ENCODE peak calls at places on chromosomes 5 and 9, in four cellular contexts. C, U, Q and A are unnamed samples.

GRCh38 chr5:178496219-178496618 is 94.0 kb downstream of the COL23A1 start:
- DNase-seq in C (no peak), U (no peak), Q (no peak), A (no peak)

GRCh38 chr5:164742025-164742424 is 1236.6 kb downstream of the MAT2B start:
- DNase-seq in C (no peak), U (no peak), Q (no peak), A (no peak)

GRCh38 chr5:126852104-126852531 is 75.2 kb downstream of the LMNB1 start:
- DNase-seq in C (no peak), U (no peak), Q (no peak), A (no peak)

GRCh38 chr5:154712518-154713437 is 42.4 kb upstream of the LARP1 start:
- DNase-seq in C (no peak), U (no peak), Q (no peak), A (no peak)

GRCh38 chr9:18260527-18260926 is 213.4 kb upstream of the ADAMTSL1 start:
- DNase-seq in C (no peak), U (no peak), Q (no peak), A (no peak)

GRCh38 chr5:43802119-43802518 is 199.1 kb downstream of the NNT start:
- DNase-seq in C (no peak), U (no peak), Q (no peak), A (no peak)

GRCh38 chr5:167725741-167726140 is 565.7 kb upstream of the WWC1 start:
- DNase-seq in C (no peak), U (no peak), Q (no peak), A (no peak)

GRCh38 chr9:16092142-16092541 is 539.3 kb downstream of the CCDC171 start:
- DNase-seq in C (no peak), U (no peak), Q (no peak), A (no peak)

GRCh38 chr9:99762470-99762869 is 59.2 kb upstream of the NR4A3 start:
- DNase-seq in C (no peak), U (peak; percentile 12), Q (no peak), A (no peak)

GRCh38 chr5:406041-406440 is 36.9 kb upstream of the EXOC3 start:
- DNase-seq in C (no peak), U (no peak), Q (no peak), A (no peak)

GRCh38 chr9:97670586-97670985 is 26.6 kb downstream of the XPA start:
- DNase-seq in C (no peak), U (no peak), Q (no peak), A (no peak)

GRCh38 chr9:33164138-33164809 is 2.9 kb downstream of the B4GALT1 start:
- DNase-seq in C (no peak), U (no peak), Q (no peak), A (no peak)

GRCh38 chr9:95057121-95057520 is 260.4 kb downstream of the FANCC start:
- DNase-seq in C (no peak), U (no peak), Q (no peak), A (no peak)

GRCh38 chr5:173247050-173247449 is 12.0 kb upstream of the NKX2-5 start:
- DNase-seq in C (no peak), U (no peak), Q (no peak), A (no peak)

GRCh38 chr9:89649045-89649691 is 44.4 kb downstream of the GADD45G start:
- DNase-seq in C (peak; percentile 39), U (no peak), Q (no peak), A (no peak)

GRCh38 chr5:54742417-54742889 is 224.9 kb downstream of the SNX18 start:
- DNase-seq in C (no peak), U (no peak), Q (peak; percentile 69), A (no peak)

GRCh38 chr9:137147091-137147792 is 8.3 kb downstream of the GRIN1 start:
- DNase-seq in C (no peak), U (no peak), Q (no peak), A (no peak)

GRCh38 chr5:152314196-152314829 is 90.8 kb downstream of the NMUR2 start:
- DNase-seq in C (no peak), U (no peak), Q (no peak), A (no peak)

GRCh38 chr5:163503106-163504090 is 2.0 kb upstream of the MAT2B start:
- DNase-seq in C (peak; percentile 67), U (no peak), Q (peak; percentile 39), A (no peak)

GRCh38 chr5:134438641-134439621 is 27.2 kb upstream of the CDKN2AIPNL start:
- DNase-seq in C (peak; percentile 26), U (no peak), Q (no peak), A (no peak)

GRCh38 chr5:53259176-53259575 is 149.6 kb upstream of the MOCS2 start:
- DNase-seq in C (no peak), U (no peak), Q (no peak), A (no peak)

GRCh38 chr5:115309751-115310370 is 13.4 kb upstream of the CCDC112 start:
- DNase-seq in C (peak; percentile 26), U (no peak), Q (peak; percentile 12), A (no peak)

GRCh38 chr5:168881427-168882149 is 302.4 kb upstream of the PANK3 start:
- DNase-seq in C (no peak), U (peak; percentile 27), Q (peak; percentile 13), A (no peak)

GRCh38 chr9:129669141-129669718 is 3.8 kb downstream of the PRRX2 start:
- DNase-seq in C (no peak), U (no peak), Q (no peak), A (no peak)

GRCh38 chr5:72624641-72625236 is 117.5 kb upstream of the ZNF366 start:
- DNase-seq in C (no peak), U (no peak), Q (no peak), A (no peak)
- TF ChIP-seq TAF1 in C (no peak), U (no peak), Q (no peak), A (no peak)

DNA sequence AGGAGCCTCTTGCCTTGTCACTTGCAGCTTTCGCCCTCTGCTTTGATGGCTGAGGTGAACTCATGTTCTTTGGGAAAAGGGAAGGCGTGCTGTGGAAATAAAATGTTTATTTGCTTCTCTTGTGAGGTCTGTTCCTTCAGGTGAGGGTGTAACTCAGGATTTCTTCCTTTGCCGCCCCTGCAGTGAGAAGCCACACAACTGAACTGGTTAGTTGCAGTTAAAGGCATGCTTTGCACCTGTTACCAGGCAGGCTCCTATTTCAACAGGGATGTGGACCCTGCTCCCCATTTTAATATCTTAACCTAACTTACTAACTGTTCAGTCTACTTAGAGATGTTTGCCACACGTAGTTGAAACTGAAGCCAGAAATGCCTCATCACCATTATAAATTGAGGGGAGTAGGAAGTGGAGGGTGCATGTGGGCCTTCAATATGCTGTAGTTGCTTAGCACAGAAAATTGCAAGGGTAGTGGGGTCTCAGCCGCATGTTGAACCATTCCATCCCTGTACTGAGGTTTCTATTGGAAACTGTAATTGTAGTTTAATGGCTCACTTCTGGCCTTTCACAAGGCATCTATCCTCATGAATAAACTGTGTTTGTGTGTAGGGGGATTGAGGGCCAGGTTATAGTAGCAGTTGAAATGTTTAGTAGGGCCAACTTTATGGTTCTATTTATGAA is 7.9 kb downstream of the RACK1 start:
- DNase-seq in C (no peak), U (no peak), Q (no peak), A (no peak)
- TF ChIP-seq POLR2A in C (peak; percentile 33), U (peak; percentile 81), Q (peak; percentile 91), A (peak; percentile 86)

GRCh38 chr9:135103001-135103446 is 15.6 kb downstream of the OLFM1 start:
- DNase-seq in C (no peak), U (no peak), Q (no peak), A (no peak)
- TF ChIP-seq POLR2AphosphoS5 in C (no peak), U (no peak), Q (no peak), A (no peak)

GRCh38 chr5:143800715-143801114 is 11.2 kb upstream of the HMHB1 start:
- DNase-seq in C (no peak), U (no peak), Q (no peak), A (no peak)
- TF ChIP-seq TAF1 in C (no peak), U (no peak), Q (no peak), A (no peak)

GRCh38 chr9:131633491-131634031 is 88.2 kb downstream of the PRRT1B start:
- DNase-seq in C (no peak), U (no peak), Q (no peak), A (no peak)
- TF ChIP-seq POLR2A in C (no peak), U (no peak), Q (no peak), A (no peak)

DNA sequence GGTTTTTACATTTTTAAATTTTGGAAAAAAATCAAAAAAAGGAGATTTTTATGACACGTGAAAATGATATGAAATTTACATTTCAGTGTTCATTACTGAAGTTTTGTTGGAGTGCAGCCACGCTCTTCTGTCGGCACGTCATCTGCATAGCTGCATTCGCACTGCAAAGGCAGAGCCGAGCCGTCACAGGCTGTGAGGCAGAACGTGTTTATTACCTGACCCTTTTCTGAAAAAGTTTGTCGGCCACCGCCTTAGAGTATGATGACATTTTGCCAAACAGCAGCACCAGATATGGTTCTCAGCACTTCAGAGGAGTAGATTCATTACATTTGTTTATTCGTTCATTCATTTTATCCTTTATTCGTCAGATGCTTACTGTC is 24.1 kb downstream of the HRH2 start:
- DNase-seq in C (no peak), U (no peak), Q (no peak), A (no peak)
- TF ChIP-seq POLR2AphosphoS5 in C (no peak), U (no peak), Q (no peak), A (no peak)

DNA sequence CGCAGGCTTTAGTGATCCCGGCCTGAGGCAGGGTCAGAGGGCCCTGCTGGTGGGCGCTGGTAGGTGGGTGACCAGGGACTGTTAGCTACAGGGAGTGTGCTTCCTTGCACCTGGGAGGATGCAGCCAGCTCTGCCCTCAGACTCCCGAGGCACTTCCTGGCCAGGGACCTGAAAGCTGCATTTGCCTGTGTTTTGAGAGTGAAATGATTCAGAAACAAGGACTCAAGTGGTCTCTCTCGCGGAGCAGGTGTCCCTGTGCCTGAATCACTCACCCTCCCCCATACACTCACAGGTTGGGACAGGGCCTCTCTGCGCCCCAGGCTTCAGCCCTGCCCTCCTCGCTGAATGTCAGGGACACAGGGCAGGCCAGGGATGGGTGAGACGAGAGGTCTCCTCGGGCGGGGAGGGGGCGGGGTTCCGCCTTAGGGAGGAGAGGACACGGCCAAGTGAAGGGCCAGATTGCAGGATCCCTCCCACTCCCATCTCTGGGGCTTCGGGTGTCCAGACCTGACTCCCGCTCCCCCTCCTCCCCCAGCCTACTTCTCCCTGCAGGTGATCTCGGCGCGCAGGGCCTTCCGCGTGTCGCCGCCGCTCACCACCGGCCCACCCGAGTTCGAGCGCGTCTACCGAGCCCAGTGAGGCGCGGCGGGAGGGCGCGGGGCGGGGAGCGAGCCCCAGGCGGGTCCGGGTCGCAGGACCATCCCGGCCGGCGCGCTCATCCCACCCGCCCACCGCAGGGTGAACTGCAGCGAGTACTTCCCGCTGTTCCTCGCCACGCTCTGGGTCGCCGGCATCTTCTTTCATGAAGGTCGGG is 1.5 kb downstream of the LTC4S start:
- DNase-seq in C (no peak), U (no peak), Q (no peak), A (no peak)
- TF ChIP-seq TAF1 in C (no peak), U (no peak), Q (no peak), A (no peak)

DNA sequence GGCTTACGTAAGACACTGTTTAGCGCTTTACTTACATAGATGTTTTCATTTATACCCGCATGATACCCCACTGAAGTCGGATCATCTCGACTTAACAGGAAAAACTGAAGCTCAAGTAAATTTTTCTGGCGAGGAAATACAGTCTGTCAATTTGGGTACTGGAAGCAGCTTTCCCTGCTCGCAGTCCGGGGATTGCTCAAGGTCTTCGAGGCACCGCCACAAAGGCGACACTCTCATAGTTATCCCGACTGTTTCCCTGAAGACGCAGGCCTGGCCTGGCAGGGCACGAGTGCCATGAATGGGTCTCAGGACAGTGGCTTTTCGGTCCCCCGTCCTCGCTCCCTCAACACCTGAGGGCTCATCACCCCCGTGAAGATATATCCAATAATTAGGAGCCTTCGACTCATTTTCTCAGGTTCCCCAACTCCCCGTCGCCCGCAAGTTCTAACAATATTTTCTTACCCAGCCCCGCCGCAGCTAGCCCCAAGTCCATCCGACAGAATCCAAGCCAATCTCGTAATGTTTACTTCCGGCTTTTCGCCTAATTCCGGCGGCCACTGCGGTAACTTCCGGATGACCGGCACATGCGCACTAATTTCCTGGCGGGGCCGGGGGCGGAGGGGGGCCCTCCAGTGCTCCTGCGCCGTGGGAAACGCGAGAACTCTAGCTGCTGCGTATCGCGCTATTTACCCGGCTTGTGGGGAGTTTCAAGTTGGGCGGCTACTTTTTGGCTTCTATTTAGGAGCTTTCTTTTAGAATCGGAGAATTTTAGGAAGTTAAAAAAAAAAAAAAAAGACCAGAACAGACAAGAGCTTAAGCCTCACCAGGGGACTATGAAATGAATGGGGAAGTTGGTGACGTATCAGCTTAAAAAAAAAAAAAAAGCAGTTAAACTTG is at the start of gene SLU7:
- DNase-seq in C (peak; percentile 90), U (peak; percentile 65), Q (peak; percentile 87), A (peak; percentile 70)
- TF ChIP-seq POLR2A in C (peak; percentile 80), U (peak; percentile 63), Q (peak; percentile 89), A (peak; percentile 73)